ENCODE peak calls at places on chromosomes 6 and 20, in four cellular contexts. O, U, J and I are unnamed samples.

GRCh38 chr6:88166901-88167624 is 916 bp upstream of the CNR1 start:
- DNase-seq in O (no peak), U (peak), J (no peak), I (no peak)

GRCh38 chr20:5031206-5031557 is 29.9 kb upstream of the SLC23A2 start:
- DNase-seq in O (no peak), U (no peak), J (no peak), I (no peak)

GRCh38 chr20:19260412-19261090 is 48.1 kb downstream of the SLC24A3 start:
- DNase-seq in O (no peak), U (no peak), J (peak), I (no peak)

GRCh38 chr20:57118107-57118769 is 148.2 kb downstream of the BMP7 start:
- DNase-seq in O (no peak), U (no peak), J (no peak), I (no peak)

GRCh38 chr6:116779569-116780164 is 14.1 kb upstream of the FAM162B start:
- DNase-seq in O (peak), U (peak), J (peak), I (no peak)

GRCh38 chr20:18614244-18614643 is 26.4 kb downstream of the DTD1 start:
- DNase-seq in O (no peak), U (no peak), J (no peak), I (no peak)

GRCh38 chr6:115000736-115001135 is 657.9 kb upstream of the HS3ST5 start:
- DNase-seq in O (no peak), U (no peak), J (no peak), I (no peak)

GRCh38 chr6:162173448-162173847 is 554.1 kb downstream of the PRKN start:
- DNase-seq in O (no peak), U (no peak), J (no peak), I (no peak)

GRCh38 chr20:51498765-51499540 is 43.6 kb downstream of the NFATC2 start:
- DNase-seq in O (no peak), U (no peak), J (no peak), I (no peak)

GRCh38 chr6:47655719-47656595 is 42.4 kb upstream of the ADGRF4 start:
- DNase-seq in O (no peak), U (no peak), J (peak), I (no peak)

GRCh38 chr20:53606364-53606985 is 12.8 kb upstream of the ZNF217 start:
- DNase-seq in O (no peak), U (peak), J (peak), I (no peak)

GRCh38 chr20:19688031-19688806 is 69.8 kb upstream of the RIN2 start:
- DNase-seq in O (peak), U (peak), J (peak), I (no peak)

GRCh38 chr6:33962673-33963072 is 158.9 kb upstream of the MLN start:
- DNase-seq in O (no peak), U (no peak), J (no peak), I (no peak)

GRCh38 chr6:39530201-39530759 is 194.9 kb downstream of the KIF6 start:
- DNase-seq in O (no peak), U (no peak), J (peak), I (no peak)

GRCh38 chr6:4894049-4894448 is 109.8 kb downstream of the RPP40 start:
- DNase-seq in O (no peak), U (peak), J (no peak), I (no peak)

GRCh38 chr20:41174373-41174772 is 37.0 kb downstream of the PLCG1 start:
- DNase-seq in O (no peak), U (no peak), J (no peak), I (peak)

GRCh38 chr6:91152824-91153223 is 566.0 kb upstream of the MAP3K7 start:
- DNase-seq in O (no peak), U (no peak), J (no peak), I (no peak)

GRCh38 chr6:132812756-132813172 is 1.6 kb upstream of the RPS12 start:
- DNase-seq in O (no peak), U (no peak), J (no peak), I (no peak)

GRCh38 chr6:46490425-46491200 is 636 bp downstream of the RCAN2 start:
- DNase-seq in O (no peak), U (peak), J (no peak), I (peak)

GRCh38 chr20:40633123-40633850 is 55.7 kb downstream of the MAFB start:
- DNase-seq in O (no peak), U (no peak), J (no peak), I (no peak)

GRCh38 chr6:11143394-11144371 is 32.2 kb upstream of the ERVFRD-1 start:
- DNase-seq in O (no peak), U (peak), J (peak), I (no peak)

GRCh38 chr6:54647301-54647664 is 199.3 kb upstream of the FAM83B start:
- DNase-seq in O (no peak), U (no peak), J (no peak), I (no peak)

GRCh38 chr6:34239240-34239825 is 2.7 kb downstream of the HMGA1 start:
- DNase-seq in O (no peak), U (no peak), J (no peak), I (no peak)

GRCh38 chr6:97133071-97133470 is 149.9 kb downstream of the MMS22L start:
- DNase-seq in O (no peak), U (no peak), J (peak), I (no peak)

GRCh38 chr6:20236899-20237600 is 24.8 kb upstream of the MBOAT1 start:
- DNase-seq in O (no peak), U (no peak), J (no peak), I (no peak)

GRCh38 chr6:13624871-13625288 is 9.7 kb downstream of the NOL7 start:
- DNase-seq in O (peak), U (peak), J (peak), I (no peak)

GRCh38 chr6:42028234-42029061 is 21.9 kb upstream of the TAF8 start:
- DNase-seq in O (no peak), U (peak), J (peak), I (no peak)

GRCh38 chr6:133973109-133973971 is 20.3 kb downstream of the TBPL1 start:
- DNase-seq in O (no peak), U (no peak), J (peak), I (no peak)

GRCh38 chr6:80605165-80605989 is 498.9 kb downstream of the BCKDHB start:
- DNase-seq in O (no peak), U (no peak), J (peak), I (no peak)

GRCh38 chr6:127592964-127593363 is 16.0 kb downstream of the C6orf58 start:
- DNase-seq in O (no peak), U (no peak), J (no peak), I (no peak)

GRCh38 chr6:37056439-37057127 is 51.1 kb downstream of the FGD2 start:
- DNase-seq in O (no peak), U (peak), J (peak), I (no peak)

GRCh38 chr6:104595315-104595820 is 264.4 kb downstream of the HACE1 start:
- DNase-seq in O (no peak), U (no peak), J (no peak), I (no peak)

GRCh38 chr20:63700199-63701050 is 4.0 kb downstream of the TNFRSF6B start:
- DNase-seq in O (no peak), U (peak), J (no peak), I (no peak)

GRCh38 chr6:30752164-30752927 is 8.0 kb upstream of the IER3 start:
- DNase-seq in O (peak), U (peak), J (peak), I (no peak)
- TF ChIP-seq CTCF in O (no peak), U (no peak), J (peak), I (no peak)

GRCh38 chr6:40999498-41000070 is 39.4 kb downstream of the UNC5CL start:
- DNase-seq in O (no peak), U (peak), J (peak), I (no peak)
- TF ChIP-seq CTCF in O (peak), U (peak), J (peak), I (no peak)

GRCh38 chr6:74284266-74284665 is 588.3 kb downstream of the CD109 start:
- DNase-seq in O (no peak), U (peak), J (no peak), I (no peak)

GRCh38 chr6:74287932-74288331 is 591.9 kb downstream of the CD109 start:
- DNase-seq in O (no peak), U (no peak), J (peak), I (no peak)

GRCh38 chr6:74280130-74280692 is 584.2 kb downstream of the CD109 start:
- DNase-seq in O (no peak), U (peak), J (peak), I (no peak)

GRCh38 chr6:74277749-74278148 is 581.7 kb downstream of the CD109 start:
- DNase-seq in O (no peak), U (no peak), J (no peak), I (no peak)

DNA sequence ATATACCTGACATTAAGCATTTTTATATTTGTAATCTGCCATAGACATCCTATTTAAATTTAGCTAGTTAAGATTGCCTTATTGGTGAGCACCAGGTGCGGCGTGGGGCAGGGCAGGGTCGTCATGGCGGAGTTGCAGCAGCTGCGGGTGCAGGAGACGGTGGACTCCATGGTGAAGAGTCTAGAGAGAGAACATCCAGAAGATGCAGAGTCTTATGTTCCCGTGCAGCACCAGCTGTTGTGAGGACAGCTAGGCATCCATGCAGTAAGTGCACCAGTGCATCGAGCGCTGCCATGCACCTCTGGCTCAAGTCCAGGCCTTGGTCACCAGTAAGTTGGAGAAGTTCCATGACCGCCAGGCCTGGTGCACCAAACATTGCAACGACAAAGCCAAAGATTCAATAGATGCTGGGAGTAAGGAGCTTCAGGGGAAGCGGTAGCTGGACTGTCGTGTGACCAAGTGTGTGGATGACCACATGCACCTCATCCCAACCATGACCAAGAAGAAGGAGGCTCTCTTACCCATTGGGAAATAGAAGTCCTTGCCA is 586.2 kb downstream of the CD109 start:
- DNase-seq in O (no peak), U (peak), J (no peak), I (no peak)
- TF ChIP-seq CTCF in O (no peak), U (no peak), J (no peak), I (no peak)

GRCh38 chr6:1365701-1366100 is 23.7 kb upstream of the FOXF2 start:
- DNase-seq in O (no peak), U (no peak), J (no peak), I (no peak)

GRCh38 chr6:1363298-1363697 is 26.1 kb upstream of the FOXF2 start:
- DNase-seq in O (no peak), U (no peak), J (peak), I (no peak)

GRCh38 chr6:1362643-1363042 is 26.7 kb upstream of the FOXF2 start:
- DNase-seq in O (no peak), U (no peak), J (no peak), I (no peak)

GRCh38 chr6:1364791-1365190 is 24.6 kb upstream of the FOXF2 start:
- DNase-seq in O (no peak), U (no peak), J (no peak), I (no peak)

GRCh38 chr6:1363729-1364572 is 25.4 kb upstream of the FOXF2 start:
- DNase-seq in O (no peak), U (no peak), J (peak), I (no peak)
- TF ChIP-seq CTCF in O (peak), U (peak), J (peak), I (no peak)

GRCh38 chr20:45097485-45098095 is 3.3 kb downstream of the KCNS1 start:
- DNase-seq in O (no peak), U (peak), J (peak), I (no peak)

GRCh38 chr20:45098096-45098773 is 2.7 kb downstream of the KCNS1 start:
- DNase-seq in O (no peak), U (peak), J (peak), I (no peak)

GRCh38 chr20:45101333-45101850 is 465 bp upstream of the KCNS1 start:
- DNase-seq in O (no peak), U (peak), J (no peak), I (no peak)

GRCh38 chr20:45103072-45103471 is 2.1 kb upstream of the KCNS1 start:
- DNase-seq in O (no peak), U (no peak), J (no peak), I (no peak)

DNA sequence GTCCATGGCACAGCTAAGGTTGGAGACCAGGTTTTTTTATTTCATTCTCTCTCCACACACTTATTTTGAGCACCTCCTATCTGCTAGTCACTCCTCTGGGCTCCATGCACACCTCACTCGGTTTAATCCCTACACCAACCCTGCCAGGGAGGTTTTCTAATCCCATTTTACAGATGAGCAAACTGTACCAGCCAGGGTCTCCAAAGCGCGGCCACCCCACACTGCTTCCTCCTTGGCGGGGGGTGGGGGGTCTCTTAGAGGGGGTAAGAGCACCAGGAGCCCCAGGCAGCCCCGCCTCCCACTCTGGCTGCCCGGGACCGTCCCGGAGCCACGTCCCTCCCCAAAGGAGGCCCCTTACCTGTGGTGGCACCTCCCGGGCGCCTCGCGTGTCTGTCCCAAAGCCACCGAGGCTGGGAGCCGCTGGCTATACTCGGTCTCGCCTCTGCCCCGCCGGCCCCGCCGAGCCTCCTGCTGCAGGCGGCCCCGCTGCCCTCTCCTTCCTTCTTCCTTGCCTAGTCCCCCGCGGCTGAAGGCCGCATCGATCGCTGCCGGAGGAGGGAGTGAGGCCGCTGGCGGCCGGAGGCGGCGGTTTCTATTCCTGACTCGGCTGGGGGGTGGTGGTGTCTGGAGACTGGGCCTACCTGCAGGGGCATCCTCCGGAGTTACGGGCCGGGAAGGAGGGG is at the start of gene KCNS1:
- DNase-seq in O (no peak), U (peak), J (no peak), I (no peak)
- TF ChIP-seq CTCF in O (no peak), U (no peak), J (peak), I (no peak)

GRCh38 chr6:138291036-138291848 is 73.0 kb upstream of the PBOV1 start:
- DNase-seq in O (no peak), U (no peak), J (no peak), I (no peak)

GRCh38 chr6:138290563-138290962 is 72.3 kb upstream of the PBOV1 start:
- DNase-seq in O (no peak), U (peak), J (no peak), I (no peak)

GRCh38 chr6:138291849-138292181 is 73.5 kb upstream of the PBOV1 start:
- DNase-seq in O (no peak), U (no peak), J (no peak), I (no peak)

GRCh38 chr6:138287144-138287955 is 69.1 kb upstream of the PBOV1 start:
- DNase-seq in O (peak), U (no peak), J (peak), I (no peak)

DNA sequence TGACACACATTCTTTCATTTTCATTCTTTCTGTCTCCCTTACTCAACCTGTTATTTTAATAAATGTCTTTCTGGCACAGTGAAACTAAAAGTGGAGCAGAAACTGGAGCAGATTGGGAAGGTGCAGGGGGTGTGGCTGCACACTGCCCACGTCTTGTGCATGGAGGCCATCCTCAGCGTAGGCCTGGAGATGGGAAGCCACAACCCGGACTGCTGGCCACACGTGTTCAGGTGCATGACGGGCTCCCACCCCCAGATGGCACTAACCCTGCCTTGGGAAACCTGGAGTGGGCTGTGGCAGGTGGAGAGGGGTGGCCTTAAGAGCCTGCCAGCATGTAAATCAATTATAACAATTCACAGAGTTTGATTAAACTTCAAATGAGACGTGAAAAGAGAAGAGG is 71.4 kb upstream of the PBOV1 start:
- DNase-seq in O (no peak), U (no peak), J (no peak), I (no peak)
- TF ChIP-seq CTCF in O (peak), U (no peak), J (no peak), I (no peak)

GRCh38 chr6:68400396-68400795 is 234.7 kb upstream of the ADGRB3 start:
- DNase-seq in O (no peak), U (no peak), J (no peak), I (no peak)
- TF ChIP-seq CTCF in O (peak), U (no peak), J (no peak), I (no peak)

DNA sequence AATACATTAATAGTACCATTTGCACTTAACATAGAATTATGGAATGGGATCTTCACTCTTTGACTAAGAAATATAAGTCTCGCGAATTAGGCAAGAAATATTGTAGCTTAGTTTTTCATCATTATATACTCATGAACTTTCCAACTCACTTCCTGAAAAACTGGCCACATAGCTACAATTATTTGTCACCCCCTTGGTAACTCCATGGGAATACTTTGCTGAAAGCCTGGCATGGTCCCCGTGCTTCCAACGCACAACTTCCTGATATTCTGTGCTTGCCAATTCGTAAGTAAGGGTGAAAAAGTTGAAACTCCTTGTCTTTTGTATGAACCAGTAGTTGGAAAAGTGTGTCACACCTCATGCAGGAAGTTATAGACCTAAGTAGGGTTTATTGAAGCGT is 23.7 kb upstream of the HLA-DQA1 start:
- DNase-seq in O (no peak), U (no peak), J (no peak), I (no peak)
- TF ChIP-seq CTCF in O (no peak), U (no peak), J (no peak), I (no peak)

DNA sequence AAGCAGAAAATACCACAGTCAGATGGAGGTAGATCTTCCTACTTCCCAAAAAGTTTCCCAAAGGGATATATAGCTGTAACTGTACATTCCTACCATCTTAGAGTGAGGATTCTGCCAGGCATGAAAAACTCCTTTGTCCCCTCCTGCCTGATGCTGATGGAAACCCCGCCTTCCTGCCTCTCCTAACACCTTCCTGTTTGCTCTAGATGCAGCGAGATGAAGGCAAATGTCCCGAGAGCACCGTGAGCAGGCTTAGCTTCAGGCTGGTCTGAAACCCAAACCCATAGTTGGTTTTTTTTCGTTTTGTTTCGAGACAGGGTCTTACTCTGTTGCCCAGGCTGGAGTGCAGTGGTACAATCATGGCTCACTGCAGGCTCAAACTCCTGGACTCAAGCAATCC is 55.6 kb downstream of the MYB start:
- DNase-seq in O (no peak), U (peak), J (no peak), I (no peak)
- TF ChIP-seq CTCF in O (no peak), U (no peak), J (no peak), I (no peak)